ENCODE peak calls at places on chromosome 19, in seven cellular contexts. M is heart right ventricle; S is CD8-positive, alpha-beta memory T cell; I is aorta; P is mammary epithelial cell; J is IMR-90; B is GM23248. N is an unnamed sample.

GRCh38 chr19:29528350-29528945 is 2.7 kb downstream of the VSTM2B start:
- DNase-seq in M (peak), S (peak), I (no peak), P (peak), J (peak), B (peak), N (no peak)

GRCh38 chr19:28424041-28424440 is 788.9 kb downstream of the UQCRFS1 start:
- DNase-seq in M (no peak), S (no peak), I (no peak), P (no peak), J (no peak), B (no peak), N (no peak)

GRCh38 chr19:5145521-5146511 is 176.9 kb downstream of the KDM4B start:
- DNase-seq in M (peak), S (no peak), I (peak), P (no peak), J (no peak), B (no peak), N (no peak)

GRCh38 chr19:44891016-44891882 is at the start of gene TOMM40:
- DNase-seq in M (no peak), S (peak), I (peak), P (no peak), J (peak), B (peak), N (peak)

GRCh38 chr19:48757089-48757675 is 1.9 kb downstream of the FGF21 start:
- DNase-seq in M (no peak), S (no peak), I (no peak), P (no peak), J (no peak), B (no peak), N (no peak)

GRCh38 chr19:22945560-22945959 is 57.4 kb downstream of the ZNF728 start:
- DNase-seq in M (no peak), S (no peak), I (no peak), P (no peak), J (peak), B (peak), N (no peak)

GRCh38 chr19:7829561-7830271 is at the start of gene EVI5L:
- DNase-seq in M (peak), S (peak), I (peak), P (peak), J (peak), B (peak), N (peak)

GRCh38 chr19:11378319-11379189 is 4.1 kb downstream of the SWSAP1 start:
- DNase-seq in M (peak), S (no peak), I (peak), P (peak), J (peak), B (peak), N (peak)

GRCh38 chr19:13062317-13062716 is 40.3 kb downstream of the LYL1 start:
- DNase-seq in M (no peak), S (no peak), I (no peak), P (no peak), J (no peak), B (no peak), N (no peak)

GRCh38 chr19:4367336-4367723 is 24.0 kb downstream of the MPND start:
- DNase-seq in M (no peak), S (no peak), I (no peak), P (no peak), J (no peak), B (no peak), N (no peak)

GRCh38 chr19:3338541-3339181 is 27.7 kb upstream of the NFIC start:
- DNase-seq in M (peak), S (peak), I (peak), P (no peak), J (no peak), B (no peak), N (peak)

GRCh38 chr19:45231891-45232290 is 13.3 kb downstream of the EXOC3L2 start:
- DNase-seq in M (no peak), S (no peak), I (no peak), P (peak), J (no peak), B (peak), N (no peak)

GRCh38 chr19:47075179-47075811 is 26.9 kb upstream of the TMEM160 start:
- DNase-seq in M (no peak), S (no peak), I (no peak), P (no peak), J (peak), B (no peak), N (no peak)

GRCh38 chr19:38596057-38596981 is 21.4 kb downstream of the MAP4K1 start:
- DNase-seq in M (no peak), S (no peak), I (no peak), P (no peak), J (no peak), B (peak), N (no peak)

GRCh38 chr19:50921391-50922315 is 10.5 kb upstream of the KLK4 start:
- DNase-seq in M (no peak), S (no peak), I (no peak), P (no peak), J (no peak), B (no peak), N (no peak)

GRCh38 chr19:42965204-42965603 is 28.2 kb upstream of the PSG7 start:
- DNase-seq in M (no peak), S (no peak), I (no peak), P (peak), J (peak), B (peak), N (no peak)
- H3K27ac ChIP-seq in M (no peak), S (no peak), I (no peak), P (peak), J (peak), B (peak), N (no peak)

DNA sequence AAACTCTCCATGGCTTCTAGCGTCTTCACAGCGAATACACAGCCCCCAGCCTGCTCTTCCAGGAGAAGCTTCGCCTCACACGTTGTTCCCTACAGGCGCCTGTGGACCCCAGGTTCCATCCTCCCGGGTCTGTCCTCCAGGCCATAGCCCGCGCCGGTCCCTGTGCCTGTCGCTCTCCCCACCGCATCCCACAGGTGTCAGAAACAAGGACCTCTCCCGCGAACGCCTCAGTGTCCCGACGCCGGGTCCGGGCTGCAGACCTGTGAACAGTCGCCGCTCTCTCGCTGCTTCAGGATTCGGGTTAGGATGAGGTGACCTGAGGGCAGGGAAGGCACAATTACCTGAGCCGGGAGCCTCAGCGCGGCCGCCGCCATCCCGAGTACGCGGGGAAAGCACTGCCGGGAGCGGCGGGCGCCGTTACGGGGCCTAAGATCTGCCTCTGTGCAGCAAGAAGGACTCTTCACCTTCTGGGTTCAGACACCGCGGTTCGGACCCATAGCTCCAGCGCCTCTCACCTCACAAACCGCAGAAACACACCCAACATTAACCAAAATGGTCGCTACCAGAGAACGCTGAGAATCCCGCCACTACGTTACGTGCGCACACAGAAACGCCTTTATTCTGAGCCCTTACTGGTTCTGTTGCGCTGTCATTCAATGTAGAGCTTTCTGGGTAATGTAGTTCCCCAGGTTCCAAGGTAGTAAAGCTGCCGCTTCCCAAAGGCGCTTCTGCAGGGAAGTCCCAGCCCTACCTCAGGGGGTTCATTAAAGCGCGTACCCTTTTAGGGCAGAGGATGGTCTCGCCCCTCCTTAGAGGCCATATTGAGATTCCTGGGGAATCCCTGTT is at the start of gene ZNF418:
- DNase-seq in M (peak), S (no peak), I (peak), P (peak), J (peak), B (peak), N (no peak)
- H3K4me3 ChIP-seq in M (peak), S (peak), I (no peak), P (peak), J (peak), B (peak), N (peak)

GRCh38 chr19:15937771-15938170 is 3.4 kb upstream of the CYP4F11 start:
- DNase-seq in M (no peak), S (no peak), I (no peak), P (no peak), J (no peak), B (no peak), N (no peak)

GRCh38 chr19:15936950-15937349 is 2.6 kb upstream of the CYP4F11 start:
- DNase-seq in M (no peak), S (no peak), I (no peak), P (no peak), J (no peak), B (no peak), N (no peak)

GRCh38 chr19:15935167-15935702 is 906 bp upstream of the CYP4F11 start:
- DNase-seq in M (no peak), S (no peak), I (no peak), P (no peak), J (no peak), B (no peak), N (no peak)

GRCh38 chr19:15936173-15936572 is 1.8 kb upstream of the CYP4F11 start:
- DNase-seq in M (no peak), S (no peak), I (no peak), P (no peak), J (no peak), B (no peak), N (no peak)

DNA sequence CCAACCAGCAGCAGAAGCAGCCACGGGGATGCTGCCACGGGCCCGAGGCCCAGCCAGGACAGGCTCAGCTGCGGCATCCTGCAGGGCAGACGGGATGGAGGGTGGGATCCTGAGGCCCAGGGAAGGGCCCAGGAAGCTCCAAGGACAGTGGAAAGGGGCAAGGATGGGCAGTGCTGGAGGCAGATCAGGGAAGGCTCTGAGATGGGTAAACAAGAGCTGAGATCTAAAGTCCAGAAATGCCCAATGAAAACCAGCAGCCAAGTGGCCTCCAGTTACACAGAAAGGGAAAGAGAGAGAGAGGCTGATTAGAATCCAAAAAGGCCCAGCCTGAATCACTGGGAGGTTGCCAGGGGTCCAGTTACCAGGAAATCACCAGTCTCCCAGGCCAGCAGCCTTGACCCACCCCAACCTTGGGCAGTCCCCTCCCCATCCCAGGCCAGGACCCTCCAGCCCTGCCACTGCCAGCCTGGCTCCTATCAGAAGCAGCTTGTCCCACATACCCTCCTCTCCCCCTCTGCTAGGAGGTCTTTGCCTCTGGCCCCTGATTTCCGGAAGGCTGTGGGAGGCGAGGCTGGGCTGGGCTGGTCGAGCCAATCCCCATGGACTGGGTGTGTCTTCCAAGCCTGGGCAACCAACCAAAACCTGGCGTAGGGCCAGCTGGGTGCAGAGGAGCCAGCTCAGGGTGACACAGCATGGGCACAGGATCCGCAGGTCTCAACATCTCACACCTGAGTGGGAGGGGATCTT is at the start of gene CYP4F11:
- DNase-seq in M (peak), S (no peak), I (peak), P (peak), J (no peak), B (no peak), N (peak)
- H3K27ac ChIP-seq in M (no peak), S (no peak), I (peak), P (peak), J (no peak), B (no peak), N (peak)

GRCh38 chr19:33621065-33621785 is 528 bp upstream of the CHST8 start:
- DNase-seq in M (no peak), S (no peak), I (no peak), P (no peak), J (no peak), B (no peak), N (no peak)

GRCh38 chr19:33622809-33623511 is 1.2 kb downstream of the CHST8 start:
- DNase-seq in M (no peak), S (no peak), I (no peak), P (no peak), J (no peak), B (peak), N (no peak)

GRCh38 chr19:33620611-33621010 is 1.1 kb upstream of the CHST8 start:
- DNase-seq in M (no peak), S (no peak), I (no peak), P (no peak), J (no peak), B (no peak), N (no peak)

GRCh38 chr19:33622505-33622808 is 704 bp downstream of the CHST8 start:
- DNase-seq in M (no peak), S (no peak), I (no peak), P (peak), J (no peak), B (peak), N (no peak)

DNA sequence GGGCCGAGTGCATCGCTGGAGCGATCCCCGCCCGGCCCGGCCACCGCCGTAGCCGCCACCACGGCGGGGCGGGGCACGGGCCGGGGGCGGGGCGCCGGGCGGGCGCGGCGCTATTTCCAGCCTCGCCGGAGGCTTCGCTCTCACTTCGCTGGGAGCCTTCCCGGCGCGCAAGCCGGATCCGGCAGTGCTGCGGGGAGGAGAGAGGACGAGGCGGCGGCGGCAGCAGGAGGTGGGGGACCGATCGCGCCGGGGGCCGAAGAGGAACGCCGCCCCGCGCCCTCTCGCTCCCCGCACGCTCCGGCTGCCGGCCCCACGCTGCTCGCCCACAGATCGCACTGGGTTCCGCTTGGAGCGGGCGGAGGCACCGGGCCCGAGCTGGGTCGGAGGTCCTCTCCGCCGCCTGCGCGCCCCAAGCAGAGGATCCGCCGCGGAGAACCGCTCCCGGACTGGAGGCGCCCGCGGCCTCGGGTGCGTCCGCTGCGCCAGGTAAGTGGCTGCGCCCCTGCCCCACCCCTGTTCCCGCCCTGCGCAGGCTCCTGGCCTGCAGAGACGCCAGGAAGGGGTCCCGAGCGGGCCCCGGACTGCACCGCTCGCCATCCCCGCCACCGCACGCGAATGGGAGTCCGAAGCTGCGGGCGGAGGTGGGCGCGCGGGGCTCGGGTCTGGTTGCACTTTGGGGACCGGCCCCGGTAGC is at the start of gene CHST8:
- DNase-seq in M (peak), S (no peak), I (no peak), P (peak), J (no peak), B (peak), N (no peak)
- H3K4me3 ChIP-seq in M (peak), S (no peak), I (peak), P (peak), J (peak), B (peak), N (peak)

GRCh38 chr19:54875506-54875905 is 1.5 kb downstream of the FCAR start:
- DNase-seq in M (no peak), S (no peak), I (no peak), P (no peak), J (no peak), B (no peak), N (no peak)
- H3K27ac ChIP-seq in M (no peak), S (no peak), I (no peak), P (no peak), J (no peak), B (no peak), N (no peak)

GRCh38 chr19:16366056-16366432 is 41.4 kb downstream of the KLF2 start:
- DNase-seq in M (no peak), S (no peak), I (peak), P (no peak), J (no peak), B (no peak), N (no peak)

GRCh38 chr19:16366433-16367268 is 42.0 kb downstream of the KLF2 start:
- DNase-seq in M (no peak), S (no peak), I (peak), P (no peak), J (no peak), B (no peak), N (no peak)

GRCh38 chr19:16365300-16365996 is 40.8 kb downstream of the KLF2 start:
- DNase-seq in M (no peak), S (no peak), I (no peak), P (no peak), J (no peak), B (no peak), N (no peak)

GRCh38 chr19:16368385-16369305 is 44.0 kb downstream of the KLF2 start:
- DNase-seq in M (no peak), S (peak), I (peak), P (no peak), J (no peak), B (no peak), N (no peak)

GRCh38 chr19:16367269-16367683 is 42.6 kb downstream of the KLF2 start:
- DNase-seq in M (no peak), S (peak), I (peak), P (no peak), J (no peak), B (no peak), N (no peak)
- H3K4me3 ChIP-seq in M (no peak), S (peak), I (no peak), P (no peak), J (no peak), B (no peak), N (no peak)

GRCh38 chr19:31351212-31352193 is 2.3 kb upstream of the TSHZ3 start:
- DNase-seq in M (peak), S (no peak), I (no peak), P (peak), J (peak), B (peak), N (no peak)
- H3K27ac ChIP-seq in M (peak), S (no peak), I (no peak), P (peak), J (peak), B (peak), N (no peak)

DNA sequence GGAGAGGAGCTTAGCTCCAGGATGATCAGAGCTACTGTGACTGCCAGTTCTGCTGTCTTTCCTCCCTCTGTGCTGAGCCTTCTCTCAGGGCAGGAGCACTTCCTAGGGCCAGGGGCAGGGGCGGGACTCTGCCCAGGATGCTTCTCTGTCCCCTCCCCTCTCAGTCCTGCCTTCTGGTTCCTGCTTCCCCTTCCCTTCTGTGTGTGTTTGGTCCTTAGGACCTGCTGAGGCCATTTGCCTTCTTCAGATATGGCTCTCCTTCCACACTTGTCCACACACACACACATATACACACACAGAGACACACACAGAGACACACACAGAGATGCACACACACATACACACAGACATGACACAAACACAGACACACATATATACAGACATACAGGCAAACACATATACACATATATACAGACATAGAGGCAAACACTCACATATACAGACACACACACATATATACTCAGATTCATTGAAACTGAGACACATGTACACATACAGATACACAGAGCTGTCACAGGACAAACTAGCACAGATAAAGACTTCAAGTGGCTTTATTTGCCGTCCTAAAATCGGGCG is 22.0 kb upstream of the CD177 start:
- DNase-seq in M (no peak), S (no peak), I (no peak), P (no peak), J (no peak), B (no peak), N (no peak)
- H3K4me3 ChIP-seq in M (no peak), S (no peak), I (no peak), P (no peak), J (no peak), B (no peak), N (no peak)

N was measured in coronary artery.